ENCODE peak calls at places on chromosomes 16 and 17, in four cellular contexts. G, H, E and M are unnamed samples.

GRCh38 chr17:9217151-9218067 is 196.1 kb downstream of the NTN1 start:
- DNase-seq in H (no peak), E (peak; percentile 62), G (peak; percentile 23), M (peak; percentile 90)

GRCh38 chr17:57869599-57870282 is 19.9 kb upstream of the MRPS23 start:
- DNase-seq in G (no peak), E (peak; percentile 97), H (no peak), M (peak; percentile 94)

GRCh38 chr16:67198238-67198734 is 645 bp upstream of the ELMO3 start:
- DNase-seq in G (peak; percentile 53), H (peak; percentile 66), E (peak; percentile 29), M (peak; percentile 51)

GRCh38 chr16:89024546-89024945 is 47.5 kb upstream of the CBFA2T3 start:
- DNase-seq in G (no peak), H (no peak), E (no peak), M (no peak)

GRCh38 chr16:69929480-69929879 is 21.7 kb upstream of the CLEC18A start:
- DNase-seq in E (no peak), G (no peak), H (no peak), M (no peak)

GRCh38 chr16:80369138-80369537 is 171.7 kb upstream of the DYNLRB2 start:
- DNase-seq in H (no peak), E (no peak), G (no peak), M (no peak)

GRCh38 chr17:2237521-2237921 is 66.1 kb downstream of the SMG6 start:
- DNase-seq in H (peak; percentile 58), G (no peak), E (no peak), M (peak; percentile 89)

GRCh38 chr17:19003966-19004600 is 481 bp downstream of the FAM83G start:
- DNase-seq in H (peak; percentile 25), G (peak; percentile 61), E (peak; percentile 36), M (peak; percentile 15)

GRCh38 chr17:12680407-12680897 is 14.8 kb downstream of the MYOCD start:
- DNase-seq in E (peak; percentile 34), G (no peak), H (no peak), M (no peak)

GRCh38 chr17:67421869-67422273 is 44.8 kb downstream of the PITPNC1 start:
- DNase-seq in H (no peak), E (peak; percentile 98), G (no peak), M (peak; percentile 99)

GRCh38 chr16:88692861-88693260 is 6.6 kb upstream of the SNAI3 start:
- DNase-seq in H (no peak), G (no peak), E (no peak), M (no peak)

GRCh38 chr17:5555254-5555653 is 29.1 kb downstream of the NLRP1 start:
- DNase-seq in G (no peak), E (peak; percentile 83), H (no peak), M (peak; percentile 72)

GRCh38 chr16:3640632-3641501 is 13.6 kb upstream of the DNASE1 start:
- DNase-seq in G (no peak), H (no peak), E (no peak), M (no peak)

GRCh38 chr17:49913226-49914095 is 55.5 kb upstream of the DLX4 start:
- DNase-seq in E (peak; percentile 55), H (no peak), G (no peak), M (peak; percentile 86)

GRCh38 chr17:13153036-13153435 is 135.2 kb upstream of the ELAC2 start:
- DNase-seq in E (peak; percentile 59), H (no peak), G (no peak), M (peak; percentile 7)

GRCh38 chr17:30093463-30094147 is 23.0 kb upstream of the NSRP1 start:
- DNase-seq in E (peak; percentile 58), H (peak; percentile 73), G (peak; percentile 86), M (peak; percentile 60)

GRCh38 chr16:31429314-31429713 is 1.2 kb upstream of the COX6A2 start:
- DNase-seq in H (peak; percentile 49), G (no peak), E (no peak), M (no peak)

GRCh38 chr16:49855822-49856740 is at the start of gene ZNF423:
- DNase-seq in G (no peak), H (no peak), E (no peak), M (no peak)

GRCh38 chr16:29877266-29877961 is 14.4 kb upstream of the CDIPT start:
- DNase-seq in G (peak; percentile 26), E (peak; percentile 15), H (peak; percentile 66), M (peak; percentile 50)

GRCh38 chr16:15829460-15829859 is 27.4 kb downstream of the MYH11 start:
- DNase-seq in G (no peak), E (peak; percentile 68), H (peak; percentile 78), M (peak; percentile 0)

GRCh38 chr16:4655801-4656200 is 31.2 kb downstream of the MGRN1 start:
- DNase-seq in E (no peak), G (no peak), H (no peak), M (no peak)

GRCh38 chr16:75127713-75128415 is 11.3 kb upstream of the LDHD start:
- DNase-seq in H (no peak), G (peak; percentile 67), E (no peak), M (no peak)

GRCh38 chr16:4098496-4098895 is 17.7 kb downstream of the ADCY9 start:
- DNase-seq in E (peak; percentile 54), G (no peak), H (no peak), M (no peak)

GRCh38 chr16:77868052-77868451 is 79.7 kb downstream of the VAT1L start:
- DNase-seq in H (no peak), G (no peak), E (no peak), M (no peak)

GRCh38 chr16:49779979-49780378 is 75.9 kb downstream of the ZNF423 start:
- DNase-seq in G (no peak), E (no peak), H (no peak), M (no peak)

GRCh38 chr17:68389041-68389440 is 68.3 kb downstream of the WIPI1 start:
- DNase-seq in G (no peak), E (no peak), H (no peak), M (no peak)

GRCh38 chr16:57041182-57042156 is 50.9 kb upstream of the CPNE2 start:
- DNase-seq in E (no peak), G (no peak), H (no peak), M (no peak)

GRCh38 chr16:25134306-25134705 is 22.8 kb downstream of the LCMT1 start:
- DNase-seq in E (no peak), G (no peak), H (no peak), M (no peak)

GRCh38 chr17:13508916-13509315 is 92.8 kb downstream of the HS3ST3A1 start:
- DNase-seq in E (no peak), H (no peak), G (no peak), M (peak; percentile 20)

GRCh38 chr16:85374571-85374872 is 238.6 kb upstream of the GSE1 start:
- DNase-seq in E (no peak), G (no peak), H (no peak), M (no peak)
- TF ChIP-seq CTCF in E (no peak), G (no peak), H (no peak), M (no peak)

GRCh38 chr16:71626018-71626857 is at the start of gene MARVELD3:
- DNase-seq in E (no peak), G (peak; percentile 99), H (peak; percentile 43), M (no peak)
- H3K4me3 ChIP-seq in E (peak within 1 kb of the TSS; percentile 15), G (peak within 1 kb of the TSS; percentile 85), H (peak within 1 kb of the TSS; percentile 56), M (peak within 1 kb of the TSS; percentile 25)

DNA sequence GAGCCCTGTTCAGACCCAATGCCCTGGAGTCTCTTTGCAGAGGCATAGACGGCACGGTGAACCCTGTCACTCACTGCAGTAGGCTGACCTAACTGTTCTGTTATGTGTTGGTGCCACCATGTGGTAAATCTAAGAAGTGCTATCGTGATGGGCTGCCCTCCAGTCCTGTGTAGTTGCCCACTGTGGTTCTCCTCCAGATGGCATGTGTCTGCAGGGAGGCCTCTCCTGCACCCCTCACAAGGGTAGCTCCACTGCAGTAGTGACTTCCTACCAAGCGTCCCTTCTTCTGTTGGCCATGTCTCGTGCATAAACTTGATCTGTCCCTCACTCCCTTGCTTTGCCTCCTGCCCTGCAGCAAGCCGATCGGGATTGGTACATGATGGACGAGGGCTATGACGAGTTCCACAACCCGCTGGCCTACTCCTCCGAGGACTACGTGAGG is 5.8 kb downstream of the DHX38 start:
- DNase-seq in G (peak; percentile 80), H (peak; percentile 75), E (peak; percentile 49), M (peak; percentile 56)
- TF ChIP-seq CTCF in G (peak; percentile 80), H (peak; percentile 18), E (peak; percentile 55), M (peak; percentile 60)

DNA sequence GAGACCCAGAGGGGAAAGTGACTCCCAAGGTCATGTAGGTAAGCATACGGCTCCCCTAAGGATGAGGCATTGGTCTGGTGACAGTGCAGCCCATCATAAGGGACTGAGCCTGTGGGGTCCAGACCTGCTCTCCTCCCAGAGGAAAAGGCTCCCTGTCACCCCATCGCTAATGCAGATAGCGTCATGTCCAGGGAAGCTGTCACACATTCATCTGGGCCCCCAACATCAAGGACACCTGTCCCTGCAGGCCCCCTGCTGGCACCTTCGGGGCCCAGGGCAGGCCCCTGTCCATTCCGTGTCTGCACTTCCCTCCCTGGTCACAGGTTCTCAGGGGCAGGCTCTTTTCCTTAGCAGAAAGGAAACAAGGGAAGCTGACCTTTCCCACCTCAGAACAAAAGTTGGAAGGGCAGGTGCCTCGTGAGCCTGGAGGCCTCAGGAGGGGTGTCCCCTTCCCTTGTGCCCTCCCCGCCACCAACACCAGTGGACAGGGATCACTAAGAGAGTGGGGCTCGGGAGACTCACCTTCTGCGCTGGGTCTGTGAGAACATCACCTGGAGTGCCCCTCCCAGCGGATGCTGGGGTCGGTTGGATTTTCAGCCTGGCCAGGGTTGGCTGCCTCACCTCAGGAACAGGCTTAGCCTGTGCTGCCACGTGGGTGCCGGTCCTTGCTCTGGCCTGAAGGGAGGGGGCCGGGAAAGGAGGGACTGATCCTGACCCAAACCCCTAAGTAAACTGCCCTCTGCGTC is 17.3 kb upstream of the LASP1NB start:
- DNase-seq in E (no peak), H (no peak), G (no peak), M (no peak)
- H3K4me3 ChIP-seq in E (no peak overlapping the region), H (no peak overlapping the region), G (no peak overlapping the region), M (no peak overlapping the region)

GRCh38 chr17:61411944-61412859 is 12.6 kb downstream of the TBX2 start:
- DNase-seq in E (peak; percentile 75), G (peak; percentile 91), H (peak; percentile 84), M (peak; percentile 77)

GRCh38 chr17:61412860-61413653 is 13.4 kb downstream of the TBX2 start:
- DNase-seq in H (no peak), G (no peak), E (no peak), M (no peak)

GRCh38 chr17:61410555-61411089 is 11.0 kb downstream of the TBX2 start:
- DNase-seq in H (peak; percentile 90), E (peak; percentile 86), G (no peak), M (peak; percentile 84)

GRCh38 chr17:61410100-61410551 is 10.5 kb downstream of the TBX2 start:
- DNase-seq in H (peak; percentile 19), G (no peak), E (no peak), M (no peak)

DNA sequence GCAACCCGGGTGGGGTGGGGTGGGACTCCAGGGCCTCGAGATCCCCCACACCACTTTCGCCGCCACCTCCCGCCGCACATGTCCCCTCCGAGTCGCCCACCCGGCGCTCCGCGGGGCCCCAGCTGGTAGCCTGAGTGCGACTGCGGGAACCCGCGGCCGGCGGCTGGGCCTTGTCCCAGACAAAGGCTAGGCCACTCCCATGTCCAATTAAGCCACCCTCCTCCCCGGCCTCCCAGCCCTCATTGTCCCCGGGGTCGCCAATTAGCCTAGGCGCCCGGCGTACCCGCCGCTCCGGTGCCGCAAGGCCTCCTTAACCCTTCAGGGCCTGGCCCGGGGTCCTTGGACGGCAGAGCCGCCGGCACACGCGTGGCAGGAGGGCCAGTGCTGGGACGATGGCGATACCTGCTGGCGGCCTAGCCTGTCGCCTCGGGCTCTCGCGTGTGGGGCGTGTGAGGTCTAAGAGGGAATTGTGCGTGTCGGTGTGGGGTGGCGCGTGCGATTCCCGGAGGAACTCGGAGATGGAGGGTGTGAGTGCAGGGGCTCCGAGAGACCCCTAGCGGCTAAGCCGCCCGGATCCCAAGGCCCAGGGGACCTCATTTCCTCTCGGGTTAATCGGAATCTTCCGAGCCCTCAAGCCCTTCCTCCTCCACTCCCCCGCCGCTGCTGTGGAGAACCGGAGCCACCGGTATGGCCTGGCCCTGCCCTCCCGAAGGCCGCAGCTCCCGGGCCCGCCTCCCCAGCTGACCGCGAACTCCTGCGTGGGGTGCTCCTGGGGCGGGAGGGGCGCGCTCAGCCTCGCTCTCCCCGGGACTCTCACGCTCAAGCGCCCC is 11.7 kb downstream of the TBX2 start:
- DNase-seq in H (no peak), G (peak; percentile 75), E (peak; percentile 74), M (peak; percentile 76)
- TF ChIP-seq CTCF in H (no peak), G (peak; percentile 28), E (peak; percentile 34), M (peak; percentile 21)